ENCODE peak calls at places on chromosome 9, in nine cellular contexts. One of them, this sample, is unnamed.

GRCh38 chr9:112323378-112323854 is 10.0 kb downstream of the PTBP3 start:
- DNase-seq in HCT116: no peak
- DNase-seq in uterus: no peak
- DNase-seq in upper lobe of right lung: no peak
- DNase-seq in OCI-LY7: no peak
- DNase-seq in astrocyte: no peak
- DNase-seq in esophagus squamous epithelium: no peak
- DNase-seq in H1: no peak
- DNase-seq in heart left ventricle: no peak
- DNase-seq in this sample: no peak

GRCh38 chr9:27125030-27125429 is 16.0 kb downstream of the TEK start:
- DNase-seq in OCI-LY7: no peak
- DNase-seq in HCT116: peak; percentile 7
- DNase-seq in uterus: peak; percentile 82
- DNase-seq in heart left ventricle: peak; percentile 54
- DNase-seq in H1: no peak
- DNase-seq in upper lobe of right lung: no peak
- DNase-seq in esophagus squamous epithelium: no peak
- DNase-seq in astrocyte: peak; percentile 99
- DNase-seq in this sample: peak; percentile 80

GRCh38 chr9:92607773-92608172 is 62.2 kb downstream of the IPPK start:
- DNase-seq in astrocyte: peak; percentile 87
- DNase-seq in HCT116: no peak
- DNase-seq in H1: peak; percentile 26
- DNase-seq in heart left ventricle: no peak
- DNase-seq in uterus: no peak
- DNase-seq in upper lobe of right lung: no peak
- DNase-seq in OCI-LY7: no peak
- DNase-seq in esophagus squamous epithelium: no peak
- DNase-seq in this sample: no peak

GRCh38 chr9:121711281-121711680 is 59.8 kb downstream of the DAB2IP start:
- DNase-seq in HCT116: no peak
- DNase-seq in OCI-LY7: peak; percentile 33
- DNase-seq in astrocyte: no peak
- DNase-seq in H1: no peak
- DNase-seq in upper lobe of right lung: no peak
- DNase-seq in uterus: no peak
- DNase-seq in heart left ventricle: no peak
- DNase-seq in esophagus squamous epithelium: no peak
- DNase-seq in this sample: no peak

GRCh38 chr9:130508218-130508617 is 63.5 kb downstream of the ASS1 start:
- DNase-seq in astrocyte: no peak
- DNase-seq in H1: no peak
- DNase-seq in upper lobe of right lung: no peak
- DNase-seq in OCI-LY7: no peak
- DNase-seq in uterus: no peak
- DNase-seq in esophagus squamous epithelium: no peak
- DNase-seq in heart left ventricle: no peak
- DNase-seq in HCT116: no peak
- DNase-seq in this sample: no peak

GRCh38 chr9:26955921-26956886 is at the start of gene IFT74:
- DNase-seq in upper lobe of right lung: peak; percentile 98
- DNase-seq in H1: peak; percentile 91
- DNase-seq in heart left ventricle: peak; percentile 99
- DNase-seq in uterus: peak; percentile 96
- DNase-seq in astrocyte: peak; percentile 95
- DNase-seq in HCT116: peak; percentile 93
- DNase-seq in esophagus squamous epithelium: peak; percentile 92
- DNase-seq in OCI-LY7: peak; percentile 90
- DNase-seq in this sample: peak; percentile 92

GRCh38 chr9:137255448-137256114 is 454 bp downstream of the NELFB start:
- DNase-seq in HCT116: no peak
- DNase-seq in uterus: no peak
- DNase-seq in heart left ventricle: no peak
- DNase-seq in OCI-LY7: peak; percentile 42
- DNase-seq in astrocyte: no peak
- DNase-seq in H1: no peak
- DNase-seq in upper lobe of right lung: peak; percentile 86
- DNase-seq in esophagus squamous epithelium: no peak
- DNase-seq in this sample: peak; percentile 43

GRCh38 chr9:130995399-130995941 is 13.5 kb upstream of the LAMC3 start:
- DNase-seq in heart left ventricle: peak; percentile 34
- DNase-seq in upper lobe of right lung: no peak
- DNase-seq in OCI-LY7: peak; percentile 3
- DNase-seq in esophagus squamous epithelium: no peak
- DNase-seq in HCT116: no peak
- DNase-seq in H1: no peak
- DNase-seq in astrocyte: peak; percentile 36
- DNase-seq in uterus: no peak
- DNase-seq in this sample: no peak

GRCh38 chr9:4235951-4236804 is 63.7 kb downstream of the GLIS3 start:
- DNase-seq in OCI-LY7: no peak
- DNase-seq in uterus: no peak
- DNase-seq in esophagus squamous epithelium: no peak
- DNase-seq in upper lobe of right lung: no peak
- DNase-seq in astrocyte: peak; percentile 93
- DNase-seq in heart left ventricle: no peak
- DNase-seq in HCT116: peak; percentile 40
- DNase-seq in H1: no peak
- DNase-seq in this sample: no peak

GRCh38 chr9:4237748-4238511 is 61.9 kb downstream of the GLIS3 start:
- DNase-seq in uterus: no peak
- DNase-seq in HCT116: no peak
- DNase-seq in astrocyte: peak; percentile 61
- DNase-seq in OCI-LY7: no peak
- DNase-seq in H1: no peak
- DNase-seq in esophagus squamous epithelium: no peak
- DNase-seq in upper lobe of right lung: no peak
- DNase-seq in heart left ventricle: peak; percentile 25
- DNase-seq in this sample: no peak

GRCh38 chr9:114031948-114032688 is 46.0 kb downstream of the AMBP start:
- DNase-seq in heart left ventricle: no peak
- DNase-seq in esophagus squamous epithelium: no peak
- DNase-seq in H1: peak; percentile 38
- DNase-seq in astrocyte: no peak
- DNase-seq in uterus: no peak
- DNase-seq in OCI-LY7: no peak
- DNase-seq in HCT116: no peak
- DNase-seq in upper lobe of right lung: no peak
- DNase-seq in this sample: no peak

GRCh38 chr9:81459591-81459990 is 229.8 kb downstream of the TLE1 start:
- DNase-seq in H1: no peak
- DNase-seq in HCT116: no peak
- DNase-seq in esophagus squamous epithelium: no peak
- DNase-seq in upper lobe of right lung: no peak
- DNase-seq in OCI-LY7: no peak
- DNase-seq in heart left ventricle: no peak
- DNase-seq in astrocyte: no peak
- DNase-seq in uterus: no peak
- DNase-seq in this sample: no peak

GRCh38 chr9:89361816-89362646 is 43.7 kb downstream of the SECISBP2 start:
- DNase-seq in astrocyte: no peak
- DNase-seq in upper lobe of right lung: no peak
- DNase-seq in OCI-LY7: no peak
- DNase-seq in H1: no peak
- DNase-seq in HCT116: no peak
- DNase-seq in esophagus squamous epithelium: no peak
- DNase-seq in uterus: peak; percentile 9
- DNase-seq in heart left ventricle: no peak
- DNase-seq in this sample: peak; percentile 24

GRCh38 chr9:116345393-116345792 is 191.8 kb downstream of the PAPPA start:
- DNase-seq in OCI-LY7: no peak
- DNase-seq in astrocyte: no peak
- DNase-seq in uterus: no peak
- DNase-seq in heart left ventricle: no peak
- DNase-seq in HCT116: no peak
- DNase-seq in H1: no peak
- DNase-seq in esophagus squamous epithelium: no peak
- DNase-seq in upper lobe of right lung: no peak
- DNase-seq in this sample: no peak

GRCh38 chr9:11915699-11916098 is 777.5 kb upstream of the TYRP1 start:
- DNase-seq in uterus: no peak
- DNase-seq in OCI-LY7: no peak
- DNase-seq in astrocyte: no peak
- DNase-seq in esophagus squamous epithelium: no peak
- DNase-seq in upper lobe of right lung: no peak
- DNase-seq in heart left ventricle: no peak
- DNase-seq in HCT116: no peak
- DNase-seq in H1: no peak
- DNase-seq in this sample: no peak

DNA sequence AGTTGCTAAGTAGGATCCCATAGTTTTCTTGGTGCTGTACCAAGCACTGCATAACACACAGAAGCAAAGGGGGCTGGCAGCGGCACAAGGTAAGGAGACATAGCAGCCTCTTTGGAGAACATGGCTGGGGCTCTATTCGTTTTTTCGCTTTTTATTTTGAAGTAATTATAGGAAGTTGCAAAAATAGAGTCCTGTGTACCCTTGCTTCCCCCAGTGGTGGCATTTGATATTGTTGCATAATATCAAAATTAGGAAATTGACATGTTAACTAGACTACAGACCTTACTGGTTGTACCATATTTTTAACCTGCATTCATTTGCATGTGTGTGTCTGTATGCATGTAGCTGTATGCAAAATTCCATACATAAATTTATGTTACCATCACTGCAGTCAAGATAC is 6.6 kb upstream of the UBQLN1 start:
- DNase-seq in H1: no peak
- DNase-seq in upper lobe of right lung: no peak
- DNase-seq in OCI-LY7: peak; percentile 62
- DNase-seq in astrocyte: no peak
- DNase-seq in HCT116: no peak
- DNase-seq in esophagus squamous epithelium: no peak
- DNase-seq in heart left ventricle: no peak
- DNase-seq in uterus: no peak
- DNase-seq in this sample: no peak
- TF ChIP-seq CTCF in H1: no peak
- TF ChIP-seq CTCF in upper lobe of right lung: peak; percentile 34
- TF ChIP-seq CTCF in OCI-LY7: peak; percentile 84
- TF ChIP-seq CTCF in astrocyte: peak; percentile 23
- TF ChIP-seq CTCF in HCT116: peak; percentile 53
- TF ChIP-seq CTCF in esophagus squamous epithelium: no peak
- TF ChIP-seq CTCF in heart left ventricle: no peak
- TF ChIP-seq CTCF in uterus: peak; percentile 21
- TF ChIP-seq CTCF in this sample: no peak

GRCh38 chr9:88197781-88198345 is 59.6 kb upstream of the SPATA31C2 start:
- DNase-seq in H1: no peak
- DNase-seq in HCT116: no peak
- DNase-seq in esophagus squamous epithelium: no peak
- DNase-seq in uterus: no peak
- DNase-seq in OCI-LY7: no peak
- DNase-seq in astrocyte: peak; percentile 94
- DNase-seq in heart left ventricle: no peak
- DNase-seq in upper lobe of right lung: no peak
- DNase-seq in this sample: no peak
- H3K4me3 ChIP-seq in H1: no peak overlapping the region
- H3K4me3 ChIP-seq in HCT116: no peak overlapping the region
- H3K4me3 ChIP-seq in esophagus squamous epithelium: no peak overlapping the region
- H3K4me3 ChIP-seq in uterus: peak overlapping the region; percentile 21
- H3K4me3 ChIP-seq in OCI-LY7: no peak overlapping the region
- H3K4me3 ChIP-seq in astrocyte: peak overlapping the region; percentile 43
- H3K4me3 ChIP-seq in heart left ventricle: no peak overlapping the region
- H3K4me3 ChIP-seq in upper lobe of right lung: no peak overlapping the region
- H3K4me3 ChIP-seq in this sample: no peak overlapping the region

GRCh38 chr9:98568234-98568922 is 140.4 kb downstream of the GABBR2 start:
- DNase-seq in H1: no peak
- DNase-seq in upper lobe of right lung: no peak
- DNase-seq in astrocyte: no peak
- DNase-seq in esophagus squamous epithelium: no peak
- DNase-seq in OCI-LY7: no peak
- DNase-seq in HCT116: no peak
- DNase-seq in heart left ventricle: no peak
- DNase-seq in uterus: no peak
- DNase-seq in this sample: no peak
- H3K27ac ChIP-seq in H1: no peak overlapping the region
- H3K27ac ChIP-seq in upper lobe of right lung: no peak overlapping the region
- H3K27ac ChIP-seq in astrocyte: no peak overlapping the region
- H3K27ac ChIP-seq in esophagus squamous epithelium: no peak overlapping the region
- H3K27ac ChIP-seq in OCI-LY7: no peak overlapping the region
- H3K27ac ChIP-seq in HCT116: no peak overlapping the region
- H3K27ac ChIP-seq in heart left ventricle: no peak overlapping the region
- H3K27ac ChIP-seq in uterus: no peak overlapping the region
- H3K27ac ChIP-seq in this sample: no peak overlapping the region

GRCh38 chr9:117448066-117448465 is 33.2 kb upstream of the ASTN2 start:
- DNase-seq in uterus: no peak
- DNase-seq in heart left ventricle: no peak
- DNase-seq in esophagus squamous epithelium: no peak
- DNase-seq in OCI-LY7: no peak
- DNase-seq in astrocyte: no peak
- DNase-seq in HCT116: no peak
- DNase-seq in H1: no peak
- DNase-seq in upper lobe of right lung: no peak
- DNase-seq in this sample: no peak
- TF ChIP-seq CTCF in uterus: no peak
- TF ChIP-seq CTCF in heart left ventricle: no peak
- TF ChIP-seq CTCF in esophagus squamous epithelium: no peak
- TF ChIP-seq CTCF in OCI-LY7: no peak
- TF ChIP-seq CTCF in astrocyte: no peak
- TF ChIP-seq CTCF in HCT116: no peak
- TF ChIP-seq CTCF in H1: no peak
- TF ChIP-seq CTCF in upper lobe of right lung: no peak
- TF ChIP-seq CTCF in this sample: no peak

GRCh38 chr9:100477221-100477620 is 4.3 kb downstream of the TMEFF1 start:
- DNase-seq in uterus: no peak
- DNase-seq in heart left ventricle: no peak
- DNase-seq in esophagus squamous epithelium: no peak
- DNase-seq in upper lobe of right lung: no peak
- DNase-seq in H1: no peak
- DNase-seq in astrocyte: no peak
- DNase-seq in HCT116: no peak
- DNase-seq in OCI-LY7: no peak
- DNase-seq in this sample: no peak

GRCh38 chr9:100474082-100474949 is 1.4 kb downstream of the TMEFF1 start:
- DNase-seq in H1: peak; percentile 63
- DNase-seq in esophagus squamous epithelium: no peak
- DNase-seq in uterus: no peak
- DNase-seq in OCI-LY7: peak; percentile 18
- DNase-seq in upper lobe of right lung: no peak
- DNase-seq in HCT116: no peak
- DNase-seq in heart left ventricle: peak; percentile 5
- DNase-seq in astrocyte: no peak
- DNase-seq in this sample: no peak

GRCh38 chr9:100472725-100473261 is at the start of gene TMEFF1:
- DNase-seq in astrocyte: peak; percentile 9
- DNase-seq in HCT116: no peak
- DNase-seq in esophagus squamous epithelium: no peak
- DNase-seq in OCI-LY7: peak; percentile 85
- DNase-seq in heart left ventricle: peak; percentile 36
- DNase-seq in upper lobe of right lung: peak; percentile 68
- DNase-seq in uterus: no peak
- DNase-seq in H1: peak; percentile 89
- DNase-seq in this sample: peak; percentile 83

GRCh38 chr9:100473271-100474081 is 527 bp downstream of the TMEFF1 start:
- DNase-seq in astrocyte: peak; percentile 20
- DNase-seq in OCI-LY7: peak; percentile 63
- DNase-seq in heart left ventricle: peak; percentile 16
- DNase-seq in H1: peak; percentile 73
- DNase-seq in uterus: no peak
- DNase-seq in HCT116: no peak
- DNase-seq in esophagus squamous epithelium: no peak
- DNase-seq in upper lobe of right lung: peak; percentile 67
- DNase-seq in this sample: no peak

DNA sequence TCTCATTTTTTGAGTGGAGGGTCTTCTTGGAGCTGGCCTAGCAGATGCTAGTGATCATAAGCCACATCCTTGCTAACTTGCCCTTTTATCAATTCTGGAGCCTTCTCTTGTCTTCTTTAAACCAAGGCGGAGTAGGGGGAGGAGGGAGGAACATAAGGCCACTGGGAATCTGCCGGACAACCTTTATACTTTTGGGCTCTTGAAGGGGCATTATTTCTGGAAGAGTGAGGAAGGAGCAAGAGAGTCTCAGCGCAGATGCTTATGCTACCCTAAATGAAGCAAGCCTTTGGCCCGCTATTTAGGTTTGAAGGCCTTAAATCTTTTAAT is 2.0 kb downstream of the TMEFF1 start:
- DNase-seq in heart left ventricle: no peak
- DNase-seq in OCI-LY7: no peak
- DNase-seq in H1: no peak
- DNase-seq in uterus: no peak
- DNase-seq in HCT116: no peak
- DNase-seq in esophagus squamous epithelium: no peak
- DNase-seq in upper lobe of right lung: no peak
- DNase-seq in astrocyte: no peak
- DNase-seq in this sample: no peak
- H3K4me3 ChIP-seq in heart left ventricle: no peak overlapping the region
- H3K4me3 ChIP-seq in OCI-LY7: peak overlapping the region; percentile 81
- H3K4me3 ChIP-seq in H1: peak overlapping the region; percentile 79
- H3K4me3 ChIP-seq in uterus: no peak overlapping the region
- H3K4me3 ChIP-seq in HCT116: no peak overlapping the region
- H3K4me3 ChIP-seq in esophagus squamous epithelium: no peak overlapping the region
- H3K4me3 ChIP-seq in upper lobe of right lung: no peak overlapping the region
- H3K4me3 ChIP-seq in astrocyte: no peak overlapping the region
- H3K4me3 ChIP-seq in this sample: peak overlapping the region; percentile 88